ENCODE peak calls at places on chromosome 13, in seven cellular contexts. One of them, this sample, is unnamed.

GRCh38 chr13:103243495-103243894 is 177.3 kb upstream of the SLC10A2 start:
- DNase-seq in IMR-90: no peak
- DNase-seq in H9: no peak
- DNase-seq in neuronal stem cell: no peak
- DNase-seq in H1: no peak
- DNase-seq in mesenchymal stem cell: no peak
- DNase-seq in trophoblast cell: no peak
- DNase-seq in this sample: no peak

GRCh38 chr13:110379905-110380341 is 72.8 kb downstream of the COL4A2 start:
- DNase-seq in H9: peak; percentile 58
- DNase-seq in mesenchymal stem cell: peak; percentile 74
- DNase-seq in H1: no peak
- DNase-seq in IMR-90: peak; percentile 89
- DNase-seq in trophoblast cell: peak; percentile 84
- DNase-seq in neuronal stem cell: no peak
- DNase-seq in this sample: peak; percentile 89

GRCh38 chr13:29284726-29285125 is 310.8 kb downstream of the SLC7A1 start:
- DNase-seq in IMR-90: no peak
- DNase-seq in trophoblast cell: peak; percentile 6
- DNase-seq in neuronal stem cell: no peak
- DNase-seq in mesenchymal stem cell: no peak
- DNase-seq in H9: no peak
- DNase-seq in H1: no peak
- DNase-seq in this sample: peak; percentile 55

GRCh38 chr13:75687145-75687763 is 51.1 kb downstream of the LMO7 start:
- DNase-seq in neuronal stem cell: no peak
- DNase-seq in mesenchymal stem cell: peak; percentile 72
- DNase-seq in H1: no peak
- DNase-seq in H9: no peak
- DNase-seq in IMR-90: peak; percentile 68
- DNase-seq in trophoblast cell: peak; percentile 73
- DNase-seq in this sample: peak; percentile 57

GRCh38 chr13:34145061-34145460 is 327.1 kb downstream of the RFC3 start:
- DNase-seq in H9: no peak
- DNase-seq in neuronal stem cell: no peak
- DNase-seq in IMR-90: no peak
- DNase-seq in trophoblast cell: no peak
- DNase-seq in H1: no peak
- DNase-seq in mesenchymal stem cell: no peak
- DNase-seq in this sample: no peak

GRCh38 chr13:50448535-50448981 is 394.9 kb downstream of the DLEU7 start:
- DNase-seq in H1: no peak
- DNase-seq in mesenchymal stem cell: no peak
- DNase-seq in H9: no peak
- DNase-seq in trophoblast cell: no peak
- DNase-seq in neuronal stem cell: no peak
- DNase-seq in IMR-90: no peak
- DNase-seq in this sample: no peak

GRCh38 chr13:37747071-37747612 is 122.4 kb downstream of the TRPC4 start:
- DNase-seq in IMR-90: peak; percentile 87
- DNase-seq in neuronal stem cell: no peak
- DNase-seq in trophoblast cell: peak; percentile 59
- DNase-seq in H1: no peak
- DNase-seq in mesenchymal stem cell: peak; percentile 65
- DNase-seq in H9: no peak
- DNase-seq in this sample: no peak

GRCh38 chr13:49502954-49503353 is 7.2 kb downstream of the PHF11 start:
- DNase-seq in trophoblast cell: no peak
- DNase-seq in IMR-90: peak; percentile 77
- DNase-seq in H9: no peak
- DNase-seq in neuronal stem cell: no peak
- DNase-seq in H1: no peak
- DNase-seq in mesenchymal stem cell: peak; percentile 21
- DNase-seq in this sample: no peak

GRCh38 chr13:44331446-44331845 is 42.2 kb upstream of the SERP2 start:
- DNase-seq in neuronal stem cell: no peak
- DNase-seq in mesenchymal stem cell: peak; percentile 36
- DNase-seq in IMR-90: no peak
- DNase-seq in H9: no peak
- DNase-seq in trophoblast cell: no peak
- DNase-seq in H1: no peak
- DNase-seq in this sample: no peak

GRCh38 chr13:93552596-93552995 is 326.0 kb downstream of the GPC6 start:
- DNase-seq in neuronal stem cell: no peak
- DNase-seq in trophoblast cell: peak; percentile 13
- DNase-seq in H1: no peak
- DNase-seq in mesenchymal stem cell: no peak
- DNase-seq in H9: no peak
- DNase-seq in IMR-90: no peak
- DNase-seq in this sample: peak; percentile 73

GRCh38 chr13:46633416-46633815 is 80.4 kb downstream of the LRCH1 start:
- DNase-seq in H9: no peak
- DNase-seq in mesenchymal stem cell: peak; percentile 84
- DNase-seq in trophoblast cell: peak; percentile 97
- DNase-seq in H1: no peak
- DNase-seq in IMR-90: peak; percentile 88
- DNase-seq in neuronal stem cell: no peak
- DNase-seq in this sample: peak; percentile 91

GRCh38 chr13:112851107-112852046 is 117.6 kb upstream of the MCF2L start:
- DNase-seq in mesenchymal stem cell: no peak
- DNase-seq in H9: no peak
- DNase-seq in trophoblast cell: peak; percentile 94
- DNase-seq in IMR-90: no peak
- DNase-seq in neuronal stem cell: no peak
- DNase-seq in H1: no peak
- DNase-seq in this sample: no peak

GRCh38 chr13:109968876-109969577 is 182.6 kb upstream of the IRS2 start:
- DNase-seq in H9: no peak
- DNase-seq in mesenchymal stem cell: no peak
- DNase-seq in IMR-90: no peak
- DNase-seq in H1: no peak
- DNase-seq in trophoblast cell: no peak
- DNase-seq in neuronal stem cell: no peak
- DNase-seq in this sample: no peak

GRCh38 chr13:59441596-59442280 is 722.0 kb downstream of the DIAPH3 start:
- DNase-seq in IMR-90: no peak
- DNase-seq in trophoblast cell: no peak
- DNase-seq in H9: no peak
- DNase-seq in mesenchymal stem cell: no peak
- DNase-seq in H1: no peak
- DNase-seq in neuronal stem cell: no peak
- DNase-seq in this sample: peak; percentile 59

GRCh38 chr13:31159306-31159705 is 2.4 kb downstream of the HSPH1 start:
- DNase-seq in H1: no peak
- DNase-seq in mesenchymal stem cell: no peak
- DNase-seq in neuronal stem cell: no peak
- DNase-seq in IMR-90: peak; percentile 7
- DNase-seq in H9: no peak
- DNase-seq in trophoblast cell: no peak
- DNase-seq in this sample: no peak

DNA sequence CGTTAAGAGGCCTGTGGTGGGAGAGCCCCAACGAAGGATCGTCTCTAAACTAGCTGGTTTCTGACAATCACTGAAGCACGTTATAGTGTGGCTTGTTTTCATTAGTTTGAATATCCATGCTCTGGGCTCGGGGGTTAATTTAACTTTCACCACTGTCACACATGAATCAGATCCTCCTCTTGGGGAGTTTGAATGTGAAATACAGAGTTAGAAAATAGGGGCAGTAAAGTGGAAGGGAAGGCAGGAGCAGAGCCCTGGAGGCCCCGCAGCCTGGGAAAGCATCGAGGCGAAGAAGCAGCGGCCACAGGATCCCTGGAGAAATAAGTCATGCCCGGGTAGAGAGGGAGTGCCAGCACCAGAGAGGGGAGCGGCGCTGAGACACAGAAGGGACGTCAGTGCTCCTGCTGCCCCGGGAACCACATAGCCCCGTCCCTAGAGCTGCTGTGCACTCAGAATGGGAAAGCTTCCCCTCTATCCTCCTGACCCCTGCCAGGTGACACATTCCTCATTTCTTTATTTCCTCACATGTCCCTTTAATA is 31.2 kb upstream of the AMER2 start:
- DNase-seq in mesenchymal stem cell: no peak
- DNase-seq in trophoblast cell: no peak
- DNase-seq in IMR-90: no peak
- DNase-seq in H9: no peak
- DNase-seq in neuronal stem cell: no peak
- DNase-seq in H1: no peak
- DNase-seq in this sample: peak; percentile 22
- H3K23ac ChIP-seq in mesenchymal stem cell: no peak overlapping the region
- H3K23ac ChIP-seq in trophoblast cell: no peak overlapping the region
- H3K23ac ChIP-seq in IMR-90: no peak overlapping the region
- H3K23ac ChIP-seq in H9: no peak overlapping the region
- H3K23ac ChIP-seq in neuronal stem cell: no peak overlapping the region
- H3K23ac ChIP-seq in H1: no peak overlapping the region
- H3K23ac ChIP-seq in this sample: no peak overlapping the region

DNA sequence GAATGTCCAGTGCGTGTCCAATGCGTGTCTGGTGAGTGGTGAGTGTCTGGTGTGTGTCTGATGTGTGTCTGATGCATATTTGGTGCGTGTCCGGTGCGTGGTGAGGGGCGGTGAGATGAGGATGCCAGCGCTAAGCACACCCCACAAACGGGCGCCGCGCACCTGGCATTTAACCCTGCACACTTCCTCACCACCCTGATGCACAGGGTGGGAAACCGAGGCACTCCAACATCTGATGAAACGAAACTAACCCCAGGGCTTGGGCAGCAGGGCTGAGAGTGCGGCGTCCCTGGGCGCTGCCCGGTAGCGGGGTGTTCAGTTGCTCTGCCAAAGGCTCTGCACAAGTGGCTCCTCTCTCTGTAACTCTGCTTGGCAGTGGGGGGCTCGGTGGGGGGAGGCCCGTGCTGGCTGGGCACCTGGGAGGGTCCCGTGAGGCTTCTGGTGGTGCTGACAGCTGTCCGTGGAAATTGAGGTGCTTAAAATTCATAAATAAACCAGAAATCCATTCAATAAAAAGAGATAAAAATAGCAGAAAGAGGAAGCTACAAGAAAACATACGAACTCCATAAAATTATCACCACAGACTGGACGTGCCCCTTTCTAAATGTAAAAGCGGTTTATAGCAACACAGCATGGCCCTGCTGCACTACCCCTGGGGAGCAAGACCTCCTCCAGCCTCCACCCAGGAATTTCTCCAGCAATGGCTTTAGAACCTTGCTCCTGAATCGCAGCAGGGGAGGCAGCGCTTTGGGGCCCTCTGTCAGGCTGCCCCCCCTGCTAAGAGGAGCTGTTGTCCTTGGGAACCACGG is 76.0 kb downstream of the RASA3 start:
- DNase-seq in neuronal stem cell: no peak
- DNase-seq in H1: no peak
- DNase-seq in mesenchymal stem cell: no peak
- DNase-seq in IMR-90: no peak
- DNase-seq in H9: no peak
- DNase-seq in trophoblast cell: no peak
- DNase-seq in this sample: no peak
- H3K23ac ChIP-seq in neuronal stem cell: peak overlapping the region; percentile 76
- H3K23ac ChIP-seq in H1: no peak overlapping the region
- H3K23ac ChIP-seq in mesenchymal stem cell: no peak overlapping the region
- H3K23ac ChIP-seq in IMR-90: no peak overlapping the region
- H3K23ac ChIP-seq in H9: no peak overlapping the region
- H3K23ac ChIP-seq in trophoblast cell: no peak overlapping the region
- H3K23ac ChIP-seq in this sample: no peak overlapping the region

GRCh38 chr13:26679411-26679810 is 81.2 kb downstream of the GPR12 start:
- DNase-seq in H9: no peak
- DNase-seq in trophoblast cell: no peak
- DNase-seq in mesenchymal stem cell: peak; percentile 64
- DNase-seq in neuronal stem cell: no peak
- DNase-seq in IMR-90: peak; percentile 81
- DNase-seq in H1: no peak
- DNase-seq in this sample: no peak
- H3K23ac ChIP-seq in H9: no peak overlapping the region
- H3K23ac ChIP-seq in trophoblast cell: no peak overlapping the region
- H3K23ac ChIP-seq in mesenchymal stem cell: no peak overlapping the region
- H3K23ac ChIP-seq in neuronal stem cell: no peak overlapping the region
- H3K23ac ChIP-seq in IMR-90: peak overlapping the region; percentile 36
- H3K23ac ChIP-seq in H1: no peak overlapping the region
- H3K23ac ChIP-seq in this sample: no peak overlapping the region

DNA sequence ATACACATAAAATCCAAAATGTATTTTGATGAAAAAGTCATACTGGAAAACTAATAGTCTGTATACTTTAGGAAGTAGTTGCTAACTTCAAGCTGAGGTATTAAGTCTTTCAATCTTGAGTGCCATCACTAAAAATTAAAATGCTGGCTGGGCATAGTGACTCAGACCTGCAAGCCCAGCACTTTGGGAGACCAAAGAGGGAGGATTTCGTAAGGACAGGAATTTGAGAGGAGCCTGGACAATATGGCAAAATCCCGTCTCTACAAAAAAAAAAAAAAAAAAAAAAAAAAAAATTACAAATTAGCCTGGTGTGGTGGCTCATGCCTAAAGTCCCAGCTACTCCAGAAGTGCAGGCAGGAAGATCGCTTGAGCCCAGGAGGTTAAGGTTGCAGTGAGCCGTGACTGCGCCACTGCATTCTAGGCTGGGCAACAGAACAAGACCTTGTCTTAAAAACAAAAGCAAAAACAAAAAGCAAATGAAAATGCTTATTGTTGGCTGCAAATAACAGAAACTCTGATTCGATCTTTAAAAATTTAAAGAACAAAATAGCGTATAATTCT is 1994.2 kb upstream of the PCDH20 start:
- DNase-seq in trophoblast cell: peak; percentile 18
- DNase-seq in IMR-90: no peak
- DNase-seq in H9: no peak
- DNase-seq in H1: no peak
- DNase-seq in mesenchymal stem cell: no peak
- DNase-seq in neuronal stem cell: no peak
- DNase-seq in this sample: no peak
- H3K23ac ChIP-seq in trophoblast cell: no peak overlapping the region
- H3K23ac ChIP-seq in IMR-90: no peak overlapping the region
- H3K23ac ChIP-seq in H9: no peak overlapping the region
- H3K23ac ChIP-seq in H1: no peak overlapping the region
- H3K23ac ChIP-seq in mesenchymal stem cell: no peak overlapping the region
- H3K23ac ChIP-seq in neuronal stem cell: no peak overlapping the region
- H3K23ac ChIP-seq in this sample: no peak overlapping the region